ENCODE peak calls at places on chromosome 18, in five cellular contexts. D, T, Z, A and M are unnamed samples. For H3K4me1, the result is how much of the 10 kb centered on the place peaks cover.

GRCh38 chr18:63377275-63377980 is 10.4 kb upstream of the KDSR start:
- DNase-seq in D (no peak), T (no peak), Z (no peak), A (no peak), M (no peak)

GRCh38 chr18:24560511-24560981 is 100.1 kb downstream of the HRH4 start:
- DNase-seq in D (no peak), T (no peak), Z (no peak), A (no peak), M (no peak)

GRCh38 chr18:27839141-27839540 is 337.8 kb downstream of the CDH2 start:
- DNase-seq in D (peak), T (no peak), Z (no peak), A (no peak), M (no peak)

GRCh38 chr18:79223431-79223830 is 154.2 kb downstream of the ATP9B start:
- DNase-seq in D (no peak), T (no peak), Z (no peak), A (no peak), M (no peak)

GRCh38 chr18:22643731-22644130 is 226.0 kb upstream of the CTAGE1 start:
- DNase-seq in D (peak), T (no peak), Z (no peak), A (no peak), M (no peak)

GRCh38 chr18:7746106-7746505 is 179.0 kb downstream of the PTPRM start:
- DNase-seq in D (no peak), T (no peak), Z (no peak), A (no peak), M (no peak)

GRCh38 chr18:12990128-12990485 is 1.1 kb upstream of the CEP192 start:
- DNase-seq in D (no peak), T (no peak), Z (no peak), A (peak), M (no peak)

GRCh38 chr18:32911660-32912284 is 138.9 kb upstream of the KLHL14 start:
- DNase-seq in D (peak), T (no peak), Z (no peak), A (no peak), M (no peak)

GRCh38 chr18:44682181-44682870 is 1.6 kb downstream of the SETBP1 start:
- DNase-seq in D (no peak), T (peak), Z (peak), A (no peak), M (peak)

GRCh38 chr18:62523631-62524442 is 1.0 kb downstream of the ZCCHC2 start:
- DNase-seq in D (peak), T (no peak), Z (peak), A (peak), M (peak)

GRCh38 chr18:8841781-8842485 is 136.6 kb downstream of the MTCL1 start:
- DNase-seq in D (peak), T (no peak), Z (no peak), A (no peak), M (no peak)

GRCh38 chr18:63887424-63887823 is at the start of gene SERPINB2:
- DNase-seq in D (peak), T (no peak), Z (no peak), A (no peak), M (no peak)

GRCh38 chr18:10190564-10190963 is 263.9 kb upstream of the APCDD1 start:
- DNase-seq in D (peak), T (no peak), Z (no peak), A (no peak), M (no peak)

GRCh38 chr18:41395695-41396094 is 559.3 kb upstream of the PIK3C3 start:
- DNase-seq in D (no peak), T (no peak), Z (no peak), A (no peak), M (no peak)

GRCh38 chr18:3665780-3666525 is 216.0 kb downstream of the TGIF1 start:
- DNase-seq in D (peak), T (peak), Z (peak), A (peak), M (peak)
- H3K4me1 ChIP-seq in D (under half), T (under half), Z (under half), A (under half), M (under half)

GRCh38 chr18:3261035-3261392 is 919 bp upstream of the MYL12B start:
- DNase-seq in D (no peak), T (no peak), Z (no peak), A (no peak), M (no peak)

GRCh38 chr18:3264362-3264761 is 2.4 kb downstream of the MYL12B start:
- DNase-seq in D (peak), T (no peak), Z (no peak), A (no peak), M (no peak)

GRCh38 chr18:3262234-3263171 is 570 bp downstream of the MYL12B start:
- DNase-seq in D (peak), T (no peak), Z (no peak), A (peak), M (no peak)

GRCh38 chr18:3257627-3258120 is 4.3 kb upstream of the MYL12B start:
- DNase-seq in D (no peak), T (no peak), Z (no peak), A (no peak), M (no peak)

DNA sequence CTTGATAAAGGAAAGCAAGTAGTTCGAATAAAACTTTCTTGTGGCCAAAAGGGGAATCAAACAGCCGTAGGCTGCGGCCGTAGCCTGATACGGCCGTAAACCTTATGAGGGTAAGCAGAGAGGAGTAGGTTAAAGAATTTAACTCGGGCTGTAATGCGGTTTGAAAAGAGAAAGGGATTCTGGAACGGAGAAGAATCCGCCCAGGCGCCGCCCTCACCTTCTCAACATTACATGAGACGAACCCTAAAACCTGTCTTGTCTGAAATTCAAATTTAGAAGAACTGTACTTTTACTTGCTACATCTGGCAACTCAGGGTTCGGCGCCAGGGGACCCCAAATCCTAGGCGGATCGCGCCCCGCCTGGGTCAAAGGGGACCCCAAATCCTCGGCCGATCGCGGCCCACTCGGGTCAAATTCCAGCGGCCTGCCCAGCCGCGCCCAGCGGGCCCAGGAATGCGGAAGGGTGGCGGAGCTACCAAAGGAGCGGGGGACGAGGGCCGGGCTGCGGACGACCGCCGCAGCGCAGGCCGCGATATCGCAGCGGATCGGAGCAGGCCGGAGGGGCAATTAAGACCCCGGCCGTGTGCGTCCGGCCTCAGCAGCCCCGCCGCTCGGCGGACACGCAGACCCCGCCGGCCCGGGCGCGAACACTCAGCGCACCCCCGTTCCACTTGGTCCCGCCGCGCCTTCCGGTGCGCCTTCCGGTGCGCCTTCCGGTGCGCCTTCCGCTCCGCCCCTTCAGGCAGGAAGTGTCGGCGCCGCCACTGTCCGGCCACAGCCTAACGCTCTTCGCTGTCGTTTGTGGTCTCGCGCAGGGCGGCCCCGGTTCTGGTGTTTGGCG is at the start of gene MYL12B:
- DNase-seq in D (peak), T (peak), Z (peak), A (peak), M (peak)
- H3K4me1 ChIP-seq in D (under half), T (under half), Z (half or more), A (half or more), M (under half)

DNA sequence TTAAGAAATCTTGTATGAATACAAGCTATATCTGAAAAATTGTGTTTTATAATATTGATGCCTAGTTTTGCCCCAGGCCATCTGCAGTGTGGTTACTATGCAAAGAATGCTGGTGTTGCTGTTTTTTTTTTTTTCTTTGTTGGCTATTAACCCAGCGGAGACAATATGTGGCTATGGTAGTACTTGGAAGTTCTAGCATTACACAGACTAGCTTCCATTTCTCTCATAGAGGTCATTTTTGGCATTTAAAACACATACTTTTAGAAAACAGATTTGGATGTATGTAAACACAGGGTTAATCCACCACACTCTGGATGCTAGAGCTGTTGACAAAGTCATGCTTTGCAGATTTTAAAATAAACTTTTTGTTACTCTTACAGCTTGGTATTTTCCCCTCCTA is 209.8 kb downstream of the NEDD4L start:
- DNase-seq in D (no peak), T (no peak), Z (no peak), A (no peak), M (no peak)
- H3K4me1 ChIP-seq in D (under half), T (under half), Z (half or more), A (under half), M (under half)

GRCh38 chr18:55314615-55315237 is 273.3 kb downstream of the TCF4 start:
- DNase-seq in D (no peak), T (peak), Z (no peak), A (no peak), M (no peak)

GRCh38 chr18:55317322-55317721 is 270.7 kb downstream of the TCF4 start:
- DNase-seq in D (no peak), T (no peak), Z (no peak), A (no peak), M (no peak)

GRCh38 chr18:55318864-55319516 is 269.0 kb downstream of the TCF4 start:
- DNase-seq in D (peak), T (no peak), Z (no peak), A (no peak), M (no peak)

GRCh38 chr18:55317832-55318231 is 270.2 kb downstream of the TCF4 start:
- DNase-seq in D (peak), T (no peak), Z (no peak), A (no peak), M (no peak)

GRCh38 chr18:55316615-55317184 is 271.3 kb downstream of the TCF4 start:
- DNase-seq in D (peak), T (no peak), Z (no peak), A (no peak), M (no peak)
- H3K4me1 ChIP-seq in D (half or more), T (under half), Z (half or more), A (under half), M (under half)

GRCh38 chr18:77086034-77086433 is 46.5 kb downstream of the MBP start:
- DNase-seq in D (peak), T (no peak), Z (no peak), A (no peak), M (no peak)
- H3K4me1 ChIP-seq in D (under half), T (under half), Z (under half), A (half or more), M (under half)

DNA sequence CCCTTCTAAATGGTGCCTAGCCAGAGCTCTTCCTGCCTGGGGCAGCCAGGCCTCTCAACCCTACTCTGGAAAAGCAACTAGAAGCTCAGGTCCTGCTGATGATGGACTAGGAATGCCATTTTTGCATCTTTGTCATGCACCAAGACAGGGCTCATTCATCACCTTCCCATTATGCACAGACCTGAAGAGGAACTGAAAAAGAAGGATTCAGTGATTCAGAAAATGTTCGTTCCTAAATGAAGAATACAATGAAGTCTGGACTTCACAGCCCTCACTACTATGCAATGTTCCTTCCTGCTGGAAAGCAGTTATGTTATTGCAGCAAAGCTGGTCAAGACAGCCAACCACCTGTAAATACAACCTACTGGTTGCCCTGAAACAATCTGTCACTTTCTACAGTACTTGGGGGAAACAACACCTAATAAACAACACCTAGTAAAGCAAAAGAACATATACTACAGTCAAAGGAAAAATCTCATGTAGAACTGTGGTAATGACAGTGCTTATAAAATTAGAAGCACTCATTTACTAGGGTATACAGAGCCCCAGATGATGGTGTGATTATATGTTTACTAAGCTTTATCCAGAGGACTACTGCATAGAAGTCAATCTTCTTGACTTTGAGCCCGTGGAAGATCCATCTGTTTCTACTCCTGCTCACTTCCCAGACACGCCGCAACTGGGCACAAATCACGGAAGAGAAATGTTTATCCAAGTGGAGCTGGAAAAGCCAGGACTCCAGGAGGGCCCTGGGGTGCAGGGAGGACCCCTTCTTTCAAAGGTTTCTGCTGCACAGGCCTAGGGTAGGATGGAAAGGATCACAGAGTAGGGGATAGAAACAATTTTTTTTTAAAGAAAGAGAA is 103.1 kb upstream of the THOC1 start:
- DNase-seq in D (no peak), T (no peak), Z (no peak), A (no peak), M (no peak)
- H3K4me1 ChIP-seq in D (under half), T (under half), Z (under half), A (under half), M (under half)